ENCODE peak calls at places on chromosomes 11 and 22, in four cellular contexts. One of them, this sample, is unnamed.
A peak's percentile ranks its signal among the peaks of the same experiment; 100 is the strongest.

GRCh38 chr11:126891556-126892217 is 108.9 kb downstream of the KIRREL3 start:
- DNase-seq in IMR-90: no peak
- DNase-seq in brain microvascular endothelial cell: no peak
- DNase-seq in PC-9: peak; percentile 38
- DNase-seq in this sample: no peak

GRCh38 chr11:117916956-117917355 is 12.2 kb downstream of the TMPRSS13 start:
- DNase-seq in brain microvascular endothelial cell: no peak
- DNase-seq in IMR-90: no peak
- DNase-seq in PC-9: no peak
- DNase-seq in this sample: no peak

GRCh38 chr11:80167766-80168165 is 726.9 kb upstream of the TENM4 start:
- DNase-seq in brain microvascular endothelial cell: no peak
- DNase-seq in IMR-90: no peak
- DNase-seq in PC-9: peak; percentile 51
- DNase-seq in this sample: no peak

GRCh38 chr11:13831707-13832106 is 130.8 kb upstream of the SPON1 start:
- DNase-seq in PC-9: no peak
- DNase-seq in brain microvascular endothelial cell: no peak
- DNase-seq in IMR-90: no peak
- DNase-seq in this sample: no peak

GRCh38 chr22:26318975-26319374 is 110.1 kb upstream of the ASPHD2 start:
- DNase-seq in IMR-90: no peak
- DNase-seq in brain microvascular endothelial cell: peak; percentile 22
- DNase-seq in PC-9: no peak
- DNase-seq in this sample: no peak

GRCh38 chr22:49948958-49949913 is 11.3 kb upstream of the PIM3 start:
- DNase-seq in brain microvascular endothelial cell: no peak
- DNase-seq in IMR-90: no peak
- DNase-seq in PC-9: peak; percentile 96
- DNase-seq in this sample: no peak

GRCh38 chr11:26944866-26945664 is 48.8 kb upstream of the FIBIN start:
- DNase-seq in IMR-90: peak; percentile 53
- DNase-seq in brain microvascular endothelial cell: no peak
- DNase-seq in PC-9: no peak
- DNase-seq in this sample: peak; percentile 97

GRCh38 chr11:83574516-83574915 is 288.3 kb upstream of the CCDC90B start:
- DNase-seq in IMR-90: peak; percentile 58
- DNase-seq in PC-9: no peak
- DNase-seq in brain microvascular endothelial cell: peak; percentile 6
- DNase-seq in this sample: peak; percentile 68

GRCh38 chr11:66693356-66694055 is 15.8 kb upstream of the RBM4B start:
- DNase-seq in IMR-90: no peak
- DNase-seq in brain microvascular endothelial cell: no peak
- DNase-seq in PC-9: no peak
- DNase-seq in this sample: no peak

GRCh38 chr11:69632900-69633299 is 8.1 kb upstream of the CCND1 start:
- DNase-seq in IMR-90: no peak
- DNase-seq in PC-9: no peak
- DNase-seq in brain microvascular endothelial cell: no peak
- DNase-seq in this sample: no peak

GRCh38 chr11:44727114-44727372 is 281 bp downstream of the TSPAN18 start:
- DNase-seq in brain microvascular endothelial cell: no peak
- DNase-seq in PC-9: no peak
- DNase-seq in IMR-90: no peak
- DNase-seq in this sample: no peak

GRCh38 chr11:57614234-57614772 is 16.8 kb downstream of the SERPING1 start:
- DNase-seq in IMR-90: no peak
- DNase-seq in brain microvascular endothelial cell: no peak
- DNase-seq in PC-9: no peak
- DNase-seq in this sample: no peak

GRCh38 chr11:25520459-25520858 is 811.5 kb upstream of the ANO3 start:
- DNase-seq in brain microvascular endothelial cell: no peak
- DNase-seq in IMR-90: no peak
- DNase-seq in PC-9: no peak
- DNase-seq in this sample: no peak

GRCh38 chr11:121067026-121067425 is 34.0 kb upstream of the TECTA start:
- DNase-seq in PC-9: no peak
- DNase-seq in brain microvascular endothelial cell: no peak
- DNase-seq in IMR-90: no peak
- DNase-seq in this sample: no peak

GRCh38 chr22:17580461-17581031 is 17.2 kb downstream of the SLC25A18 start:
- DNase-seq in brain microvascular endothelial cell: no peak
- DNase-seq in PC-9: no peak
- DNase-seq in IMR-90: no peak
- DNase-seq in this sample: no peak

GRCh38 chr11:2529173-2529572 is 84.4 kb downstream of the KCNQ1 start:
- DNase-seq in PC-9: no peak
- DNase-seq in IMR-90: no peak
- DNase-seq in brain microvascular endothelial cell: no peak
- DNase-seq in this sample: no peak

GRCh38 chr11:34614334-34615113 is 6.4 kb upstream of the EHF start:
- DNase-seq in brain microvascular endothelial cell: no peak
- DNase-seq in PC-9: no peak
- DNase-seq in IMR-90: peak; percentile 35
- DNase-seq in this sample: peak; percentile 79

GRCh38 chr11:62273789-62274275 is 3.9 kb downstream of the SCGB2A2 start:
- DNase-seq in brain microvascular endothelial cell: no peak
- DNase-seq in PC-9: no peak
- DNase-seq in IMR-90: no peak
- DNase-seq in this sample: no peak

GRCh38 chr11:65883786-65884715 is 4.2 kb downstream of the FIBP start:
- DNase-seq in PC-9: no peak
- DNase-seq in IMR-90: no peak
- DNase-seq in brain microvascular endothelial cell: no peak
- DNase-seq in this sample: no peak

GRCh38 chr22:36022697-36023096 is 5.9 kb downstream of the RBFOX2 start:
- DNase-seq in IMR-90: no peak
- DNase-seq in PC-9: no peak
- DNase-seq in brain microvascular endothelial cell: no peak
- DNase-seq in this sample: no peak

GRCh38 chr22:21688341-21688705 is 22.5 kb downstream of the PPIL2 start:
- DNase-seq in brain microvascular endothelial cell: no peak
- DNase-seq in PC-9: no peak
- DNase-seq in IMR-90: no peak
- DNase-seq in this sample: no peak

GRCh38 chr11:118295834-118296454 is 8.6 kb upstream of the CD3E start:
- DNase-seq in brain microvascular endothelial cell: peak; percentile 26
- DNase-seq in PC-9: no peak
- DNase-seq in IMR-90: peak; percentile 12
- DNase-seq in this sample: peak; percentile 47

GRCh38 chr11:133386262-133386661 is 146.0 kb downstream of the OPCML start:
- DNase-seq in IMR-90: no peak
- DNase-seq in PC-9: no peak
- DNase-seq in brain microvascular endothelial cell: no peak
- DNase-seq in this sample: no peak

GRCh38 chr11:75422248-75423231 is 10.5 kb downstream of the KLHL35 start:
- DNase-seq in brain microvascular endothelial cell: no peak
- DNase-seq in PC-9: no peak
- DNase-seq in IMR-90: peak; percentile 20
- DNase-seq in this sample: no peak

GRCh38 chr11:94910281-94910680 is 63.1 kb downstream of the CWC15 start:
- DNase-seq in brain microvascular endothelial cell: no peak
- DNase-seq in IMR-90: no peak
- DNase-seq in PC-9: no peak
- DNase-seq in this sample: no peak

GRCh38 chr11:107676341-107676740 is 35.5 kb downstream of the SLN start:
- DNase-seq in brain microvascular endothelial cell: no peak
- DNase-seq in PC-9: no peak
- DNase-seq in IMR-90: no peak
- DNase-seq in this sample: no peak

GRCh38 chr22:30284172-30284571 is 5.1 kb downstream of the CASTOR1 start:
- DNase-seq in IMR-90: no peak
- DNase-seq in PC-9: no peak
- DNase-seq in brain microvascular endothelial cell: no peak
- DNase-seq in this sample: no peak

GRCh38 chr22:29693671-29694070 is 26.1 kb upstream of the CABP7 start:
- DNase-seq in brain microvascular endothelial cell: no peak
- DNase-seq in IMR-90: no peak
- DNase-seq in PC-9: no peak
- DNase-seq in this sample: peak; percentile 52

GRCh38 chr22:43293259-43293658 is 49.9 kb downstream of the SCUBE1 start:
- DNase-seq in PC-9: peak; percentile 69
- DNase-seq in IMR-90: no peak
- DNase-seq in brain microvascular endothelial cell: no peak
- DNase-seq in this sample: no peak

GRCh38 chr11:125123947-125124633 is 12.7 kb upstream of the TMEM218 start:
- DNase-seq in brain microvascular endothelial cell: peak; percentile 35
- DNase-seq in IMR-90: peak; percentile 32
- DNase-seq in PC-9: peak; percentile 45
- DNase-seq in this sample: peak; percentile 79

GRCh38 chr22:37267661-37268413 is 14.5 kb upstream of the CYTH4 start:
- DNase-seq in PC-9: no peak
- DNase-seq in IMR-90: peak; percentile 38
- DNase-seq in brain microvascular endothelial cell: no peak
- DNase-seq in this sample: no peak

GRCh38 chr11:69081180-69081579 is 32.4 kb downstream of the TPCN2 start:
- DNase-seq in brain microvascular endothelial cell: no peak
- DNase-seq in PC-9: no peak
- DNase-seq in IMR-90: no peak
- DNase-seq in this sample: no peak

GRCh38 chr22:42500164-42500835 is 19.3 kb downstream of the RRP7A start:
- DNase-seq in PC-9: peak; percentile 84
- DNase-seq in brain microvascular endothelial cell: peak; percentile 54
- DNase-seq in IMR-90: peak; percentile 35
- DNase-seq in this sample: peak; percentile 59

GRCh38 chr11:102118937-102119336 is 8.7 kb downstream of the YAP1 start:
- DNase-seq in IMR-90: no peak
- DNase-seq in brain microvascular endothelial cell: no peak
- DNase-seq in PC-9: no peak
- DNase-seq in this sample: no peak

GRCh38 chr11:15113381-15113780 is 1.3 kb upstream of the INSC start:
- DNase-seq in PC-9: no peak
- DNase-seq in IMR-90: no peak
- DNase-seq in brain microvascular endothelial cell: no peak
- DNase-seq in this sample: no peak

GRCh38 chr11:63890368-63890767 is 26.6 kb downstream of the RCOR2 start:
- DNase-seq in brain microvascular endothelial cell: no peak
- DNase-seq in IMR-90: no peak
- DNase-seq in PC-9: no peak
- DNase-seq in this sample: no peak

GRCh38 chr11:12674936-12675696 is 895 bp downstream of the TEAD1 start:
- DNase-seq in IMR-90: no peak
- DNase-seq in brain microvascular endothelial cell: no peak
- DNase-seq in PC-9: no peak
- DNase-seq in this sample: no peak
- H3K4me3 ChIP-seq in IMR-90: peak overlapping the region; percentile 66
- H3K4me3 ChIP-seq in brain microvascular endothelial cell: peak overlapping the region; percentile 57
- H3K4me3 ChIP-seq in PC-9: peak overlapping the region; percentile 94
- H3K4me3 ChIP-seq in this sample: peak overlapping the region; percentile 87

GRCh38 chr22:24486501-24486921 is 8.6 kb upstream of the UPB1 start:
- DNase-seq in brain microvascular endothelial cell: peak; percentile 82
- DNase-seq in PC-9: peak; percentile 34
- DNase-seq in IMR-90: peak; percentile 82
- DNase-seq in this sample: peak; percentile 71

GRCh38 chr22:24483966-24484545 is 11.1 kb upstream of the UPB1 start:
- DNase-seq in PC-9: no peak
- DNase-seq in IMR-90: peak; percentile 13
- DNase-seq in brain microvascular endothelial cell: no peak
- DNase-seq in this sample: no peak

GRCh38 chr22:24482998-24483397 is 12.1 kb upstream of the UPB1 start:
- DNase-seq in IMR-90: no peak
- DNase-seq in brain microvascular endothelial cell: no peak
- DNase-seq in PC-9: no peak
- DNase-seq in this sample: no peak

GRCh38 chr22:24485170-24485569 is 10.0 kb upstream of the UPB1 start:
- DNase-seq in brain microvascular endothelial cell: no peak
- DNase-seq in IMR-90: no peak
- DNase-seq in PC-9: no peak
- DNase-seq in this sample: no peak

DNA sequence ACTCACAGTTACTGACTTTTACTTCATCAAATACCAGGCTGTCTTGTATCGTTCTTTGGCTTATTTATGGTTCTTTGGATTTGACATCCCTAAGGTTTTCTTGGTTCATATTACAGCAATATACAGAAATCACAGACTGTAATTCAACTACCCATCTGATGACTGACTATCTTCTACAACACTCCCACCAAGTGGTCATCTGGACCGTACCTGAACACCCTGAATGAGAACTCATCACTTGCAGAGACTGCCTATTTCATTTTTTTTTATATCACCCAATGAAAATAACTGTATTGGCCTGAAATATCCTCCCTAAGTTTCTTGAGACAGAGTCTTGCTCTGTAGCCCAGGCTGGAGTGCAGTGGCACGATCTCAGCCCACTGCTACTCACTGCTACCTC is 9.5 kb upstream of the UPB1 start:
- DNase-seq in PC-9: no peak
- DNase-seq in brain microvascular endothelial cell: no peak
- DNase-seq in IMR-90: no peak
- DNase-seq in this sample: no peak
- TF ChIP-seq CTCF in PC-9: no peak
- TF ChIP-seq CTCF in brain microvascular endothelial cell: peak; percentile 22
- TF ChIP-seq CTCF in IMR-90: no peak
- TF ChIP-seq CTCF in this sample: no peak

GRCh38 chr11:1468002-1468401 is 18.6 kb downstream of the MOB2 start:
- DNase-seq in brain microvascular endothelial cell: no peak
- DNase-seq in IMR-90: no peak
- DNase-seq in PC-9: no peak
- DNase-seq in this sample: no peak
- H3K4me3 ChIP-seq in brain microvascular endothelial cell: no peak overlapping the region
- H3K4me3 ChIP-seq in IMR-90: no peak overlapping the region
- H3K4me3 ChIP-seq in PC-9: no peak overlapping the region
- H3K4me3 ChIP-seq in this sample: no peak overlapping the region

GRCh38 chr11:38019072-38019775 is 1421.2 kb upstream of the RAG2 start:
- DNase-seq in IMR-90: no peak
- DNase-seq in PC-9: peak; percentile 96
- DNase-seq in brain microvascular endothelial cell: no peak
- DNase-seq in this sample: no peak
- TF ChIP-seq CTCF in IMR-90: no peak
- TF ChIP-seq CTCF in PC-9: peak; percentile 50
- TF ChIP-seq CTCF in brain microvascular endothelial cell: peak; percentile 27
- TF ChIP-seq CTCF in this sample: no peak

GRCh38 chr11:10274726-10275125 is 19.3 kb downstream of the SBF2 start:
- DNase-seq in brain microvascular endothelial cell: no peak
- DNase-seq in IMR-90: no peak
- DNase-seq in PC-9: no peak
- DNase-seq in this sample: no peak

GRCh38 chr11:10273738-10274137 is 20.3 kb downstream of the SBF2 start:
- DNase-seq in PC-9: no peak
- DNase-seq in IMR-90: no peak
- DNase-seq in brain microvascular endothelial cell: no peak
- DNase-seq in this sample: no peak

GRCh38 chr11:10272132-10272531 is 21.9 kb downstream of the SBF2 start:
- DNase-seq in brain microvascular endothelial cell: no peak
- DNase-seq in PC-9: no peak
- DNase-seq in IMR-90: peak; percentile 53
- DNase-seq in this sample: no peak

DNA sequence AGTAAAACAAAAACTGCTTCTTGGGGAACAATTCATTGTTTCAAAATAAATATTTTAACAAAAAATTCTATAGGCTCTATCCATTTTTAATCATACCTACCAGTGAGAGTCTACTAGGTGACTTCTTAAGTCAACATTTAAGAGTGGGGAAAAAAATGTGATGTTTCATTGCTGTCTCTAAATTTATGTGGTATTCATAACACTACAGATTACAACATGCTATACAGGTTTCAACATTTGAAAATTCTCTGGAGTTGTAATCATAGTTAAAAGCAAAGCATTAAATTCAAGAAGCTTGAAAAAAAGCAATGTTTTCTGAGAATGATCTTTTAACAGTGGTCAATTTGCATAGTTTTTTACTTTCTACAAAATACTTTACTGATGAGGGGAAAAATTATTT is 18.3 kb downstream of the SBF2 start:
- DNase-seq in brain microvascular endothelial cell: no peak
- DNase-seq in PC-9: no peak
- DNase-seq in IMR-90: no peak
- DNase-seq in this sample: peak; percentile 28
- H3K4me3 ChIP-seq in brain microvascular endothelial cell: no peak overlapping the region
- H3K4me3 ChIP-seq in PC-9: no peak overlapping the region
- H3K4me3 ChIP-seq in IMR-90: no peak overlapping the region
- H3K4me3 ChIP-seq in this sample: no peak overlapping the region